ENCODE peak calls at places on chromosome X, in six cellular contexts. E, T, Y, R, B and O are unnamed samples.

GRCh38 chrX:43631841-43632240 is 24.3 kb upstream of the MAOA start:
- DNase-seq in E (no peak), T (no peak), Y (no peak), R (no peak), B (no peak), O (no peak)

GRCh38 chrX:5852941-5853340 is 375.7 kb downstream of the NLGN4X start:
- DNase-seq in E (no peak), T (no peak), Y (no peak), R (no peak), B (no peak), O (no peak)

GRCh38 chrX:82589410-82589809 is 918.7 kb upstream of the POU3F4 start:
- DNase-seq in E (no peak), T (no peak), Y (no peak), R (no peak), B (no peak), O (no peak)

GRCh38 chrX:17376381-17377046 is 1.5 kb downstream of the NHS start:
- DNase-seq in E (no peak), T (no peak), Y (no peak), R (no peak), B (no peak), O (no peak)

GRCh38 chrX:53704294-53704693 is 17.8 kb upstream of the HUWE1 start:
- DNase-seq in E (no peak), T (no peak), Y (no peak), R (no peak), B (no peak), O (no peak)

GRCh38 chrX:74015379-74016019 is 288.5 kb upstream of the ZCCHC13 start:
- DNase-seq in E (peak; percentile 78), T (peak; percentile 35), Y (peak; percentile 89), R (no peak), B (peak; percentile 70), O (peak; percentile 69)

GRCh38 chrX:2502668-2503519 is 2.1 kb upstream of the DHRSX start:
- DNase-seq in E (no peak), T (no peak), Y (no peak), R (no peak), B (no peak), O (no peak)

GRCh38 chrX:47321978-47322377 is 48.4 kb upstream of the ZNF157 start:
- DNase-seq in E (no peak), T (no peak), Y (no peak), R (no peak), B (no peak), O (no peak)

GRCh38 chrX:69097451-69098236 is 67.6 kb downstream of the PJA1 start:
- DNase-seq in E (no peak), T (no peak), Y (no peak), R (no peak), B (no peak), O (no peak)

GRCh38 chrX:19991350-19991718 is 473 bp upstream of the BCLAF3 start:
- DNase-seq in E (no peak), T (no peak), Y (peak; percentile 43), R (no peak), B (no peak), O (no peak)

GRCh38 chrX:53456254-53456653 is 22.1 kb upstream of the HSD17B10 start:
- DNase-seq in E (no peak), T (no peak), Y (no peak), R (no peak), B (no peak), O (no peak)

GRCh38 chrX:20521245-20521644 is 254.5 kb upstream of the RPS6KA3 start:
- DNase-seq in E (no peak), T (no peak), Y (no peak), R (no peak), B (no peak), O (no peak)

GRCh38 chrX:99394450-99394849 is 1015.6 kb downstream of the PCDH19 start:
- DNase-seq in E (no peak), T (no peak), Y (peak; percentile 42), R (no peak), B (no peak), O (no peak)

GRCh38 chrX:15055146-15055930 is 182.1 kb downstream of the MOSPD2 start:
- DNase-seq in E (no peak), T (no peak), Y (no peak), R (no peak), B (no peak), O (no peak)

GRCh38 chrX:136162827-136163427 is 15.6 kb downstream of the FHL1 start:
- DNase-seq in E (peak; percentile 74), T (no peak), Y (peak; percentile 68), R (no peak), B (peak; percentile 59), O (peak; percentile 26)

GRCh38 chrX:23888887-23889501 is 18.7 kb downstream of the APOO start:
- DNase-seq in E (no peak), T (no peak), Y (no peak), R (no peak), B (no peak), O (no peak)

GRCh38 chrX:86149089-86149488 is 838 bp downstream of the DACH2 start:
- DNase-seq in E (no peak), T (no peak), Y (no peak), R (no peak), B (no peak), O (no peak)

GRCh38 chrX:119758682-119759332 is 419 bp downstream of the SOWAHD start:
- DNase-seq in E (no peak), T (peak; percentile 22), Y (no peak), R (no peak), B (peak; percentile 3), O (peak; percentile 53)

GRCh38 chrX:38426785-38427184 is 74.4 kb downstream of the OTC start:
- DNase-seq in E (no peak), T (no peak), Y (no peak), R (no peak), B (peak; percentile 1), O (no peak)

GRCh38 chrX:353566-354535 is 32.9 kb downstream of the PPP2R3B start:
- DNase-seq in E (no peak), T (no peak), Y (no peak), R (no peak), B (no peak), O (no peak)

GRCh38 chrX:50071507-50071906 is 129.3 kb downstream of the AKAP4 start:
- DNase-seq in E (no peak), T (no peak), Y (no peak), R (no peak), B (no peak), O (no peak)

GRCh38 chrX:8364369-8365141 is 100.1 kb upstream of the VCX3B start:
- DNase-seq in E (no peak), T (no peak), Y (peak; percentile 85), R (peak; percentile 2), B (no peak), O (no peak)

GRCh38 chrX:138723301-138723700 is 11.8 kb upstream of the FGF13 start:
- DNase-seq in E (no peak), T (no peak), Y (no peak), R (no peak), B (no peak), O (no peak)

GRCh38 chrX:13994681-13995080 is 35.0 kb downstream of the GEMIN8 start:
- DNase-seq in E (no peak), T (no peak), Y (no peak), R (no peak), B (no peak), O (no peak)

GRCh38 chrX:123975180-123975579 is 13.7 kb downstream of the STAG2 start:
- DNase-seq in E (no peak), T (no peak), Y (no peak), R (no peak), B (peak; percentile 66), O (no peak)

GRCh38 chrX:108036298-108036973 is 8.4 kb upstream of the VSIG1 start:
- DNase-seq in E (no peak), T (no peak), Y (no peak), R (no peak), B (peak; percentile 88), O (no peak)

GRCh38 chrX:47751670-47752069 is 85.0 kb upstream of the ZNF81 start:
- DNase-seq in E (no peak), T (peak; percentile 1), Y (peak; percentile 78), R (no peak), B (no peak), O (peak; percentile 2)

DNA sequence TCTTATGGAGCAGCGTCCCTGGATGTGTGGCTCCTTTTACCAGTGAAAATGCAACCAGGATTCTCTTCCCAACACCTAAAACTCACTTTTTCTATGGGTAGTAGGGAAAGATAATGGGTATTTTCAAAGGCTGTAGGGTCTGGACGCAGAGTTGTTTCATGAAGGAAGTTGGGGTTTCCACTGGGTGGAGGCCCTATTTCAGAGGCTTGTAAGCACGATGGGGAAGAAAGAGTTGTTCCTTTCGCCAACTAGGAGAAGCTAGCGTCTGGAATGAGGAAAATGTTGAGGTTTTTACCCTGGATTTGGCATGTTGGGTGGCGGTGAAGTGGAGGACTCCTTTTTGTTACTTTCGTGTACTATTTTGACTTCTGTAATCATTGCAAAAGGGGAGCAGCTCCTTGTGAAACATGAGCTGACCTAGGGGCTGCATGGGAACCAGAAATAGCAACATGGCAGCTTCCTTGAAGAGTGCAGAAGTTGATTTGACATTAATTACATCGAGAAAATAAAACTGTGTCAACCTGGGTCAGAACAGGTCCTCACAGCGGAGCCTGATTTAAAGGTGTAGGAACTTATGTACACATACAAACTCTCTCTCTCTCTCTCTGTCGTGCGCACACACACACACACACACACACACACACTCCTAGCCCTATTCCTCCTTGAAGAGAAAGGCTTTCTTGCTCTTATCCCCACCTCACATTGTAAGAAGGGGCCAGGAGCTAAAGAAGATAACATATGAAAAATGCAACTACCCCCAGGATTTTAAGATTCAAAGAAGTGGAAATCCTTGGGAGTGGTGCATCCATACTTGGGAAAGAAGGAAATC is 19.1 kb downstream of the VSIG4 start:
- DNase-seq in E (no peak), T (no peak), Y (no peak), R (no peak), B (no peak), O (no peak)
- H3K4me1 ChIP-seq in E (no peaks in the 10 kb centered on the region), T (peaks cover 60% of the 10 kb centered on the region), Y (no peaks in the 10 kb centered on the region), R (no peaks in the 10 kb centered on the region), B (no peaks in the 10 kb centered on the region), O (peaks cover 73% of the 10 kb centered on the region)

DNA sequence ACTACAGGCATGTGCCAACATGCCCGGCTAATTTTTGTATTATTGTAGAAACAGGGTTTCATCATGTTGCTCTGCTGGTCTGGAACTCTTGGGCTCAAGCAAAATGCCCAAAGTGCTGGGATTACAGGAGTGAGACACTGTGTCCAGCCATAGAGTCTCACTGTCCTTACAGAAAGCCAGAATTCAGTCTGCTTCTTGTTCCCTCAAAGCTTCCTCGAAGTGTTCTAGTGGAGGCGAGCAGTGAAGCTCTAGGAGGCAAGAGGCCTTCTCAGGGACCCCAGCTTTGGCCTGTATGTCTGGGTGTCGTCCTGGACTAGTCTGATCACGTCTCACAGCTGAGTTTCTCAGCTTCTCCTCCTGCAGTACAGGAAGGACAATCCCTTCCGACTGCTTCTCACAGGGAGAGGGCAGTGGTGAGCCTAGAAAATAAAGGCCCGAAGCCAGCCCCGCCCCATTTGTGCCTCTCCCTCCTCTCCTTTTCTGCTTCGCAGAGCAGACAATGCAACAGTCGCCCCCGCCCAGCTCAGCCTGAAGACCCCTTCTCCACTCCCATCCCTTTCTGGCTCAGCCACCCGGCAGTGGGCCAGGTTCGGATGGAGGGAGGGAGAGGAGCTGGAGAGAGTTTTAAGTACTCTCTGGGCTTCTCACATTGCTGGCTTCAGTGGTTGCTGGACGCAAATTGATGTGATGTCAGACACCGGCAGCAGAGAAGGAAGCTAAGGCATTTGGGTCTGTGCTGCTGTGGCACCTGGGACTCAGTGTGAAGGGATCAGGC is 11.1 kb upstream of the FAM3A start:
- DNase-seq in E (peak; percentile 88), T (no peak), Y (peak; percentile 86), R (peak; percentile 48), B (peak; percentile 71), O (peak; percentile 43)
- H3K4me3 ChIP-seq in E (no peak overlapping the region), T (no peak overlapping the region), Y (peak overlapping the region; percentile 57), R (peak overlapping the region; percentile 48), B (peak overlapping the region; percentile 22), O (no peak overlapping the region)

GRCh38 chrX:31376408-31376807 is 304.6 kb upstream of the FTHL17 start:
- DNase-seq in E (no peak), T (no peak), Y (no peak), R (no peak), B (no peak), O (no peak)
- H3K27ac ChIP-seq in E (no peak overlapping the region), T (no peak overlapping the region), Y (no peak overlapping the region), R (no peak overlapping the region), B (no peak overlapping the region), O (no peak overlapping the region)

GRCh38 chrX:10030570-10030969 is 63.4 kb downstream of the CLDN34 start:
- DNase-seq in E (no peak), T (no peak), Y (no peak), R (no peak), B (no peak), O (no peak)
- H3K4me1 ChIP-seq in E (no peaks in the 10 kb centered on the region), T (no peaks in the 10 kb centered on the region), Y (no peaks in the 10 kb centered on the region), R (peaks cover 8% of the 10 kb centered on the region), B (no peaks in the 10 kb centered on the region), O (no peaks in the 10 kb centered on the region)